ENCODE peak calls at places on chromosomes 4 and X, in four cellular contexts. Y, V, I and S are unnamed samples.

GRCh38 chr4:27894951-27895350 is 1034.3 kb downstream of the STIM2 start:
- DNase-seq in Y (no peak), V (no peak), I (no peak), S (no peak)

GRCh38 chrX:8815460-8816065 is 14.4 kb upstream of the FAM9A start:
- DNase-seq in Y (peak; percentile 55), V (peak; percentile 58), I (peak; percentile 45), S (no peak)

GRCh38 chr4:37068580-37068979 is 176.0 kb upstream of the NWD2 start:
- DNase-seq in Y (no peak), V (no peak), I (peak; percentile 2), S (peak; percentile 68)

GRCh38 chrX:120452131-120452530 is 17.0 kb downstream of the LAMP2 start:
- DNase-seq in Y (peak; percentile 34), V (peak; percentile 50), I (peak; percentile 4), S (peak; percentile 13)

GRCh38 chrX:56221101-56221500 is 11.1 kb upstream of the KLF8 start:
- DNase-seq in Y (no peak), V (no peak), I (no peak), S (no peak)

GRCh38 chrX:101411984-101412383 is 4.0 kb downstream of the HNRNPH2 start:
- DNase-seq in Y (no peak), V (no peak), I (no peak), S (no peak)

GRCh38 chr4:48913346-48913745 is 6.8 kb upstream of the OCIAD2 start:
- DNase-seq in Y (no peak), V (no peak), I (no peak), S (no peak)

GRCh38 chr4:184199780-184200179 is 17.9 kb downstream of the ENPP6 start:
- DNase-seq in Y (no peak), V (no peak), I (no peak), S (no peak)

GRCh38 chr4:155828628-155829027 is 37.4 kb downstream of the ASIC5 start:
- DNase-seq in Y (no peak), V (no peak), I (no peak), S (no peak)

GRCh38 chr4:88610771-88611170 is 18.5 kb downstream of the HERC3 start:
- DNase-seq in Y (no peak), V (no peak), I (no peak), S (no peak)

GRCh38 chr4:149980941-149981340 is 97.3 kb upstream of the DCLK2 start:
- DNase-seq in Y (peak; percentile 47), V (peak; percentile 26), I (peak; percentile 26), S (peak; percentile 60)

GRCh38 chrX:8738588-8739189 is 6.8 kb upstream of the ANOS1 start:
- DNase-seq in Y (peak; percentile 8), V (peak; percentile 37), I (peak; percentile 11), S (peak; percentile 42)

GRCh38 chr4:19947349-19947748 is 304.4 kb upstream of the SLIT2 start:
- DNase-seq in Y (no peak), V (no peak), I (no peak), S (no peak)

GRCh38 chrX:140151316-140151715 is 186.0 kb upstream of the CXorf66 start:
- DNase-seq in Y (no peak), V (no peak), I (no peak), S (no peak)

GRCh38 chr4:146585761-146586333 is 52.8 kb upstream of the POU4F2 start:
- DNase-seq in Y (no peak), V (no peak), I (no peak), S (no peak)

GRCh38 chrX:136028383-136028984 is 43.2 kb downstream of the SLC9A6 start:
- DNase-seq in Y (peak; percentile 16), V (peak; percentile 47), I (peak; percentile 23), S (no peak)

GRCh38 chr4:183180096-183180495 is 81.0 kb downstream of the WWC2 start:
- DNase-seq in Y (no peak), V (no peak), I (no peak), S (no peak)

GRCh38 chr4:140038031-140038533 is 115.9 kb downstream of the MAML3 start:
- DNase-seq in Y (no peak), V (no peak), I (peak; percentile 52), S (no peak)

GRCh38 chr4:163161536-163162205 is 5.0 kb downstream of the NAF1 start:
- DNase-seq in Y (no peak), V (no peak), I (peak; percentile 3), S (no peak)

GRCh38 chrX:6184900-6185515 is 43.7 kb downstream of the NLGN4X start:
- DNase-seq in Y (no peak), V (no peak), I (no peak), S (no peak)

GRCh38 chr4:187668683-187669082 is 326.9 kb upstream of the ZFP42 start:
- DNase-seq in Y (no peak), V (no peak), I (no peak), S (no peak)

GRCh38 chr4:10006236-10006603 is 15.1 kb downstream of the SLC2A9 start:
- DNase-seq in Y (no peak), V (no peak), I (peak; percentile 86), S (no peak)

GRCh38 chr4:35793045-35793722 is 451.1 kb downstream of the ARAP2 start:
- DNase-seq in Y (no peak), V (no peak), I (no peak), S (no peak)

GRCh38 chr4:182144621-182145359 is 98.4 kb upstream of the TENM3 start:
- DNase-seq in Y (no peak), V (peak; percentile 84), I (no peak), S (peak; percentile 57)

GRCh38 chrX:68822641-68823410 is 6.0 kb upstream of the EFNB1 start:
- DNase-seq in Y (peak; percentile 42), V (peak; percentile 66), I (peak; percentile 28), S (no peak)

GRCh38 chrX:111349098-111349497 is 62.9 kb downstream of the DCX start:
- DNase-seq in Y (no peak), V (no peak), I (no peak), S (no peak)

GRCh38 chrX:103396660-103397059 is 20.3 kb downstream of the BEX3 start:
- DNase-seq in Y (no peak), V (no peak), I (no peak), S (no peak)

GRCh38 chrX:103399744-103400143 is 23.4 kb downstream of the BEX3 start:
- DNase-seq in Y (no peak), V (no peak), I (no peak), S (no peak)

GRCh38 chrX:103397707-103398106 is 21.4 kb downstream of the BEX3 start:
- DNase-seq in Y (no peak), V (no peak), I (no peak), S (no peak)

GRCh38 chrX:103396186-103396585 is 19.8 kb downstream of the BEX3 start:
- DNase-seq in Y (no peak), V (no peak), I (no peak), S (no peak)

DNA sequence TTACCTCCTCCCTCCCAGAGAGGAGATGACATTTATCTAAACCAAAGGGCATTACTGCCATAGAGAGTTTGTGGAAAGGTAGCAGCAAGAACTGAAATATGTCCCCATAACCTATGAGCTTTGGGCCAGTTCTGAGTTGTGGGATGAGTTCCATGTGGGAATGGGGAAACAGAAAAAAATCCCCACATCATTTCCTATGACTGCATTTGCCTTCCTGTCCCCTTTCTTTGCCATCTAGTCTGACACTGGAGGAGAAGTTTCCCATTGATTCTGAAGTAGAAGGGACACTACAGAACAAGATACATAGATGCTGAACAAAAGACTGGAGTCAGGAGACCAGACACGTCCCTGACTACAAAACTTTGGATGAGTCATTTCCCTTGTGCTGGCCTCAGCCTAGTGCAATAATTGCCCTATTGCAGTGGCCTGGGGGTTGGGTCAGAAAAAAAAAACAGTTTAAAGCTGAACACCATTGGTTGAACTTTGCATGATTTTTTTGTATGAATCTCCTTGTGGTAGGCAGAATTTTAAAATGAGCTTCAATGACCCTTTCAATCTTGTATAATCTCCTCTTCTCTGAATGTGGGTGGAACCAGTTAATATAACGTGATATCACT is 22.1 kb downstream of the BEX3 start:
- DNase-seq in Y (peak; percentile 32), V (no peak), I (peak; percentile 34), S (no peak)
- TF ChIP-seq FOXJ3 in Y (no peak), V (no peak), I (no peak), S (no peak)

GRCh38 chrX:118534716-118535493 is 39.3 kb downstream of the DOCK11 start:
- DNase-seq in Y (no peak), V (no peak), I (no peak), S (no peak)

GRCh38 chrX:118525146-118525725 is 29.6 kb downstream of the DOCK11 start:
- DNase-seq in Y (no peak), V (no peak), I (no peak), S (no peak)

GRCh38 chrX:118526149-118526548 is 30.5 kb downstream of the DOCK11 start:
- DNase-seq in Y (no peak), V (no peak), I (no peak), S (no peak)

GRCh38 chrX:118528089-118528753 is 32.6 kb downstream of the DOCK11 start:
- DNase-seq in Y (no peak), V (no peak), I (no peak), S (no peak)

DNA sequence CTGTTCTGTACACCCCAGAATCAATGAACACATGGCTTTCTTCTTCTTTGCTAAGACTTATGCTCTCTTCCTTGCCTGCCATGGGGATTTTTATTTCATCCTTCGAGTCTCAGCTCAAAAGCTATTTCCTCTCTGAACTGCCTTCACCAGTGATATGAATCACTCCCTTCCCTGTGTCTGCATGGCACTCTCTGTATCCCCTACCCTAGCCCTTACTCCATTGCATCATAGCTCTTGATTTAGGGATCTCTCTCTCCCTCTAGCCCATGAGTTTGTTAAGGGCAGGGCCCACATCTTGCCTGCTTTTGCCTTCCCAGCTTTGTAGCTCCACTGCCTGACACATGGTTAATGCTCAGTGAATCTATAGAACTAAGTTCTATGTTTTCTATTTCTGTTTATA is 34.9 kb downstream of the DOCK11 start:
- DNase-seq in Y (no peak), V (no peak), I (no peak), S (no peak)
- TF ChIP-seq FOXJ3 in Y (no peak), V (no peak), I (no peak), S (no peak)

DNA sequence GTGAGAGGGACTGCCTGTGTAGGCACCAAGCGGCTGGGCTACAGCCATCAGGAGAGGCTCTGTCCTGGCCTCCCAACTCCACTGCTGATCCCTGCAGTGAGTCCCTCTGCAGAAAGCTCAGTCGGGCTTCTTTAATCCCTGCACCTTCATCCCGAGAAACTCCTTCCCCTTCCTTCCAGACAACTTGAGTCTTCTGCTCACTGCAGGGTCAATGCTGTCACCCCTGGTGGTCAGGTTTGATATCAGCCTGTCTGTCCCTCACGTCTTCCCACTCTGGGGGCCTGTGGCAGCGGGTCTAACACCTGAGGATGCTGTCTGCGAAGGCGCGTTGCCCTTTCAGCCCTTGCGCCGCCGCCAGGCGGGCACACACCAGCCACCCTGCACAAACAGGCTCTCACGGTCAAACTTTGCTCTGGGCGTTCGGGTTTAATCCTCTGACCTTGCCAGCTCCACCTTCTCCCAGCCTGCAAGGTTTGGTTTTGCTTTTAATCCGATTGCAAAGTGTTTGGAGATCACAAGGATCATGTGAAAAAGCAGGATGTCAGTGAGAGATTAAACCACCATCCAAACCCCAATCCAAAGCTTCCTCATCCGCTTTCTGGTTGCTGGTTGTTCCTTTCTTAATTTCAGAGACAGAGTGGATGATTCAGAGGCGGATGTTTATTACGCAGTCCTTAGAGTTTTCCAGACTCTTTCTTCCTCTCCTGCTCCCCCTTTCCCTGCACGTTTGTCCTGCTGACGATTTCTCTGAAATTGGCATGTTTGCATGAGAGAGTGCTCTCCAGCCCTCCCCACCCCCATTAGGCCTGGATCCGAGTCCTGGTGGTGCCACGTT is 74.8 kb upstream of the SLC34A2 start:
- DNase-seq in Y (no peak), V (no peak), I (peak; percentile 16), S (peak; percentile 15)
- TF ChIP-seq FOXJ3 in Y (no peak), V (no peak), I (no peak), S (no peak)

DNA sequence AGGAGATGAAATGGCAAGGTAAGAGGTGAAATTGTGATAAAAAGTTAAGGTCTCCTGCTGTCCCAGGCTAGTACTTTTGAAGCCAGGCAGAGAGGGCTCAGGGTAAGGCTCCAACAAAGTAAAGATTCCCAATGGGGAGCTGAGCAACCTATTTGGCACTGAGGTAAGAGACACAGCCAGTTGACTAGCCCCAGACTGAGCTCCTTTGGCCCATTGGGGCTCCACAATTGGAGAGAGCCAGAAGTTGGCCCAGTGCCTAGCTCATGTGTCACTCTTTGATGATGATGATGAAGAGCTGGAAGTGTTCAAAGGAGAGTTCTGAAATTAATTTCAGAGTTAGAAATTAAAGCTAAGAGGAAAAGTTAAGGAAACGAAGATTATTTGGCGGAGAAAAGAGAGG is 94.6 kb downstream of the RLIM start:
- DNase-seq in Y (no peak), V (no peak), I (no peak), S (no peak)
- TF ChIP-seq FOXJ3 in Y (no peak), V (no peak), I (no peak), S (no peak)